ENCODE peak calls at places on chromosomes 5 and 9, in four cellular contexts. U is H7; G is tibial artery; R is effector memory CD4-positive, alpha-beta T cell. F is an unnamed sample.

GRCh38 chr5:26868504-26868903 is 169.9 kb downstream of the CDH9 start:
- DNase-seq in U (no peak), R (no peak), G (no peak), F (no peak)

GRCh38 chr5:43461066-43461465 is 22.6 kb downstream of the TMEM267 start:
- DNase-seq in U (no peak), R (no peak), G (no peak), F (no peak)

GRCh38 chr9:107615325-107615724 is 125.8 kb upstream of the KLF4 start:
- DNase-seq in U (peak), G (no peak), R (no peak), F (no peak)

GRCh38 chr5:150498971-150499370 is 9.0 kb upstream of the NDST1 start:
- DNase-seq in U (no peak), G (no peak), R (no peak), F (no peak)

GRCh38 chr5:173302546-173303155 is 25.6 kb downstream of the STC2 start:
- DNase-seq in U (peak), G (no peak), R (no peak), F (no peak)

GRCh38 chr5:28927559-28928326 is 1889.4 kb upstream of the CDH9 start:
- DNase-seq in G (no peak), R (no peak), U (peak), F (no peak)

GRCh38 chr5:95817430-95817829 is 5.1 kb downstream of the GLRX start:
- DNase-seq in R (peak), G (no peak), U (no peak), F (no peak)

GRCh38 chr9:120776788-120777187 is 16.4 kb downstream of the FBXW2 start:
- DNase-seq in G (no peak), R (no peak), U (no peak), F (no peak)

GRCh38 chr9:72538926-72539702 is 17.7 kb downstream of the TMC1 start:
- DNase-seq in R (no peak), U (no peak), G (no peak), F (no peak)

GRCh38 chr9:135301271-135302263 is 178.0 kb upstream of the PPP1R26 start:
- DNase-seq in U (peak), G (no peak), R (no peak), F (no peak)

GRCh38 chr9:75685059-75685458 is 205.4 kb upstream of the PCSK5 start:
- DNase-seq in G (no peak), R (no peak), U (no peak), F (no peak)

GRCh38 chr5:150599917-150600511 is 40.4 kb upstream of the SYNPO start:
- DNase-seq in R (no peak), U (peak), G (peak), F (no peak)

GRCh38 chr9:136055715-136056545 is 39.2 kb downstream of the NACC2 start:
- DNase-seq in U (peak), G (peak), R (no peak), F (no peak)

GRCh38 chr5:102532126-102532525 is 33.3 kb upstream of the SLCO6A1 start:
- DNase-seq in U (no peak), R (no peak), G (peak), F (no peak)

GRCh38 chr5:108259306-108259705 is 122.6 kb downstream of the FBXL17 start:
- DNase-seq in G (no peak), R (no peak), U (no peak), F (no peak)

GRCh38 chr5:83899351-83899970 is 178.8 kb upstream of the HAPLN1 start:
- DNase-seq in G (no peak), U (no peak), R (no peak), F (no peak)

GRCh38 chr5:134122530-134122929 is 8.0 kb downstream of the TCF7 start:
- DNase-seq in G (no peak), R (peak), U (no peak), F (no peak)

GRCh38 chr9:82488702-82489578 is 500.4 kb downstream of the SPATA31D1 start:
- DNase-seq in R (no peak), U (no peak), G (peak), F (no peak)

GRCh38 chr5:118040496-118040895 is 947.9 kb downstream of the DTWD2 start:
- DNase-seq in U (no peak), R (no peak), G (no peak), F (no peak)

GRCh38 chr9:112921549-112921948 is 30.9 kb upstream of the SLC46A2 start:
- DNase-seq in U (peak), G (no peak), R (no peak), F (peak)

GRCh38 chr5:52419357-52419756 is 368.4 kb upstream of the ITGA1 start:
- DNase-seq in U (no peak), R (no peak), G (no peak), F (no peak)

GRCh38 chr5:149153751-149154610 is 12.7 kb downstream of the ABLIM3 start:
- DNase-seq in G (peak), R (no peak), U (no peak), F (no peak)

GRCh38 chr5:175700991-175701390 is 43.1 kb downstream of the HRH2 start:
- DNase-seq in R (no peak), G (no peak), U (no peak), F (no peak)

GRCh38 chr5:159826351-159827222 is 89.7 kb upstream of the ADRA1B start:
- DNase-seq in U (no peak), R (no peak), G (no peak), F (no peak)

GRCh38 chr9:3804148-3804547 is 278.3 kb upstream of the RFX3 start:
- DNase-seq in U (no peak), R (no peak), G (no peak), F (no peak)

GRCh38 chr5:96117863-96118651 is 156.4 kb upstream of the ELL2 start:
- DNase-seq in G (no peak), R (no peak), U (no peak), F (no peak)

GRCh38 chr5:14444161-14444560 is 137.4 kb upstream of the OTULINL start:
- DNase-seq in G (no peak), U (no peak), R (no peak), F (no peak)

GRCh38 chr5:43422143-43422542 is 10.0 kb upstream of the CCL28 start:
- DNase-seq in G (no peak), U (no peak), R (no peak), F (no peak)

GRCh38 chr9:122468735-122469134 is 9.0 kb downstream of the OR1J1 start:
- DNase-seq in G (no peak), R (no peak), U (no peak), F (no peak)

GRCh38 chr5:14900661-14901461 is 29.3 kb upstream of the ANKH start:
- DNase-seq in R (no peak), G (peak), U (no peak), F (no peak)

GRCh38 chr5:126720369-126720768 is 56.6 kb upstream of the LMNB1 start:
- DNase-seq in G (no peak), R (no peak), U (no peak), F (no peak)

GRCh38 chr9:125240649-125240999 is 519 bp downstream of the HSPA5 start:
- DNase-seq in U (peak), R (peak), G (no peak), F (no peak)

GRCh38 chr9:76452839-76453238 is 6.1 kb upstream of the GCNT1 start:
- DNase-seq in G (no peak), R (no peak), U (no peak), F (no peak)

DNA sequence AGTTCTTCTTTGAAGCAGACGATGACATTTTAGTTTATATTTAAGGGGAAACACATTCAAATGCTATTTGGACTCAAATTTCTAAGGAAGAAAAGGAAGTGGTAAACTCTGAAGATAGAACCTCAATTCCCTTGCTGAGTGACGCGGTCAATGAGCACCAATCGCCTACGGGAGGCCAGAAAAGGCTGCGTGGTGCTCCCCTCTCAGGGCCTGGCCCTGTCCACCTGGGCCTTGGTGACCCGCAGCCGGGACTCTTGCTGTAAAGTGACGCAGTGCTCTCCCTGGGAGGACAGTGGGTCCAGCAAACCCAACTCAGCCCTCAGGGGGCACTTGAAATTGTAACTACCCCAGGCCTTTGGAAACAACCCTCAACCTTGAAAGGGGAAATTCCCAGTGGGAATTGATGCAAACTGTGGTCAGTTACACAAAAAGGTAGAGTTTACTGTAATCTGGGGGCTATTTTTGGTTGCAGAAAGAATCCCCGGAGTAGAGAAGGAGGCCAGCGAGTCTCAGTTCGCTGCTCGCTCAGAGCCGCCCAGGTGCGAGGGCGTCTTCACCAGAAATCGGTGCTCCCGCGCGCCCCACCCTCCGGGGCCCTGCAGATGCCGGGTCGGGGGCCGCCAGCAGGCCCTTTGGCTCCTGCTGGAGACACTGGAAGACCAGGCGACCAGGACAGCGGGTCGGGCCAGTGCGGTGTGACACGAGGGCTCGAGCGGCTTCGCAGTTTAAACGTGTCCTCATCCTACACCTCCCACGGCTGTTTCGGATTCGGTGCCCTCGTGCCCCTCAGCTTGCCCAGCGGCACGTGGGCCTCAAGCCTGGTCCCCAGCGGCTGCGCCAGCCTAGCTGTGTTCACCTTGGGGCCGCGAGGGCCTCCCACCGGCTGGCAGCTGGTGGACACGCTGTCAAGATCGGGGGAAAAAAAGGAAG is 1.4 kb upstream of the ANKRD33B start:
- DNase-seq in U (peak), R (no peak), G (no peak), F (no peak)
- H3K4me3 ChIP-seq in U (peak), R (peak), G (no peak), F (peak)

GRCh38 chr5:111742166-111742565 is 14.8 kb downstream of the NREP start:
- DNase-seq in G (no peak), U (no peak), R (no peak), F (no peak)
- H3K4me3 ChIP-seq in G (peak), U (no peak), R (no peak), F (no peak)

GRCh38 chr9:69647804-69648203 is 24.4 kb downstream of the APBA1 start:
- DNase-seq in R (no peak), U (no peak), G (no peak), F (no peak)
- H3K4me3 ChIP-seq in R (no peak), U (no peak), G (no peak), F (no peak)

DNA sequence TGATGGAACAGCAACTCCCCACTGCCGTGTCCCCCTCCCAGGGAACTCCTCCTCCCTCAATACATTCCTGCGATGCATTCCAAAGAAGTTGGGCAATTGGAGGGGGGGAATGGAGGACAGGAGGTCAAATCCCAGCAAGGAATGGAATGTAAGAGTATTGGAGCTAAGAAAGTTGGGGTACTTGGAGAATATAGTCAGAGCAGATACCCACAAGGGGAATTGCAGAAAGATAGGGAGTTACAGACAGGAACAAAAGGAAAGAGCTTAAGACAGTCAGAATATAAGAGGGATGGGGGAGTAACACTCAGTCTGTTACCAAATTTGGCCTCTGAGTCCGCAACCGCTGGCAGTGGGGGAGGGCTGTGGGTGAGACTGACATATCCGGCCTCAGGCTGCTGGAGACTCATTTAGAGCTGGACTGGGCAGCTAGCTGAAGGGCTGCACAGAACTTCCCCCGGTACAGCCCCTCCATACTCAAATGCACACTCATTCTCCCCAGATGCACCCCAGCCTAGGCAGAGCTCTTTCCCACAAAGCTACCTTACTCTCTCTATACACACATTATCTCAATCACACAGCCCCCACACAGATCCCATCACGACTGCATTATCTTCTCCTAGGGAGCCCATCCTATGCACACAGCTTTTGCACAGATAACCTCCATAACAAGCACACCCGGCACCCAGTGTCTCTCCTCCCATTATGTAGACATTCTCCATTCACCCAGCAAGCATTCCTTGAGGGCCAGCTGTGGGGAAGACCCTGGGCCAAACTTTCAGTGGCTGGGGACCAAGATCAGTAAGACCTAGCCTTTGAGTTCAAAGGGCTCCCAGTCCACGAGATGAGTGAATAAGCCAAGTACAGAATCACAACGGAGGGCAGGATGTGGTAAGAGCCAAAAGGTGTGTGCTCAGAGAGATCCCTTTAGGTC is 3.7 kb downstream of the TLN1 start:
- DNase-seq in R (no peak), G (peak), U (peak), F (no peak)
- H3K4me3 ChIP-seq in R (peak), G (peak), U (peak), F (no peak)

F was measured in WERI-Rb-1.